ENCODE peak calls at places on chromosomes 16 and 17, in five cellular contexts. R is ELF-1; Y is activated CD8-positive, alpha-beta memory T cell treated with anti-CD3 and anti-CD28 coated beads for 24 hours; Q is esophagus squamous epithelium; H is ureter. C is an unnamed sample.

GRCh38 chr17:32518856-32519768 is 32.3 kb downstream of the CDK5R1 start:
- DNase-seq in R (peak; percentile 93), Y (peak; percentile 71), Q (no peak), H (no peak), C (no peak)

GRCh38 chr17:3576970-3577369 is 19.4 kb upstream of the TRPV3 start:
- DNase-seq in R (no peak), Y (no peak), Q (no peak), H (no peak), C (no peak)

GRCh38 chr16:11715246-11715947 is 27.3 kb downstream of the TXNDC11 start:
- DNase-seq in R (no peak), Y (no peak), Q (no peak), H (no peak), C (no peak)

GRCh38 chr16:75244225-75244792 is 7.1 kb downstream of the BCAR1 start:
- DNase-seq in R (no peak), Y (no peak), Q (no peak), H (peak; percentile 72), C (no peak)

GRCh38 chr17:73028311-73028755 is 64.2 kb downstream of the SLC39A11 start:
- DNase-seq in R (no peak), Y (no peak), Q (no peak), H (no peak), C (no peak)

GRCh38 chr16:27566417-27566816 is 16.5 kb downstream of the KATNIP start:
- DNase-seq in R (no peak), Y (no peak), Q (no peak), H (no peak), C (no peak)

GRCh38 chr16:58462997-58463891 is 36.7 kb upstream of the NDRG4 start:
- DNase-seq in R (no peak), Y (no peak), Q (no peak), H (no peak), C (no peak)

GRCh38 chr17:20315821-20316220 is 151.5 kb downstream of the LGALS9B start:
- DNase-seq in R (no peak), Y (no peak), Q (no peak), H (no peak), C (no peak)

GRCh38 chr16:88804552-88805339 is 1.2 kb downstream of the CDT1 start:
- DNase-seq in R (no peak), Y (no peak), Q (no peak), H (no peak), C (no peak)

GRCh38 chr17:16886655-16887322 is 85.1 kb downstream of the TNFRSF13B start:
- DNase-seq in R (no peak), Y (peak; percentile 35), Q (no peak), H (no peak), C (no peak)

GRCh38 chr17:63295839-63296590 is 150.1 kb downstream of the CYB561 start:
- DNase-seq in R (no peak), Y (no peak), Q (no peak), H (no peak), C (no peak)

GRCh38 chr16:84303023-84303422 is 8.3 kb downstream of the WFDC1 start:
- DNase-seq in R (no peak), Y (no peak), Q (no peak), H (peak; percentile 75), C (no peak)

GRCh38 chr17:76683011-76683755 is 27.6 kb downstream of the MXRA7 start:
- DNase-seq in R (no peak), Y (no peak), Q (no peak), H (no peak), C (no peak)

GRCh38 chr17:79171152-79171551 is 96.5 kb downstream of the ENGASE start:
- DNase-seq in R (no peak), Y (no peak), Q (no peak), H (no peak), C (no peak)

GRCh38 chr17:42406602-42407288 is 16.3 kb downstream of the CAVIN1 start:
- DNase-seq in R (no peak), Y (no peak), Q (no peak), H (no peak), C (no peak)

GRCh38 chr17:15944720-15945492 is at the start of gene ADORA2B:
- DNase-seq in R (peak; percentile 83), Y (peak; percentile 87), Q (no peak), H (no peak), C (no peak)

GRCh38 chr16:69204106-69204655 is 17.2 kb downstream of the SNTB2 start:
- DNase-seq in R (no peak), Y (no peak), Q (no peak), H (no peak), C (no peak)

GRCh38 chr16:11229906-11230305 is 26.1 kb downstream of the SOCS1 start:
- DNase-seq in R (no peak), Y (no peak), Q (no peak), H (no peak), C (no peak)

GRCh38 chr17:35892091-35892637 is 12.0 kb upstream of the CCL5 start:
- DNase-seq in R (no peak), Y (peak; percentile 85), Q (no peak), H (no peak), C (no peak)

C was measured in cortex of kidney.